ENCODE peak calls at places on chromosomes 5 and 9, in four cellular contexts. K is T-helper 2 cell, F is GM10248, D is occipital lobe. J is an unnamed sample.

GRCh38 chr9:136324501-136325300 is 2.6 kb upstream of the GPSM1 start:
- DNase-seq in K (no peak), D (no peak), F (no peak), J (peak)

GRCh38 chr9:72551306-72551705 is 29.9 kb downstream of the TMC1 start:
- DNase-seq in D (no peak), K (no peak), F (no peak), J (peak)

GRCh38 chr9:127751269-127752054 is 16.4 kb upstream of the TOR2A start:
- DNase-seq in K (no peak), D (no peak), F (no peak), J (no peak)

GRCh38 chr9:120778758-120779157 is 14.5 kb downstream of the FBXW2 start:
- DNase-seq in K (no peak), F (no peak), D (no peak), J (no peak)

GRCh38 chr5:57338068-57338848 is 144.4 kb downstream of the ACTBL2 start:
- DNase-seq in K (peak), D (no peak), F (peak), J (peak)

GRCh38 chr9:124520206-124520596 is 13.0 kb upstream of the NR5A1 start:
- DNase-seq in D (no peak), F (no peak), K (no peak), J (no peak)

GRCh38 chr5:131067596-131067995 is 97.5 kb downstream of the HINT1 start:
- DNase-seq in F (no peak), K (peak), D (no peak), J (no peak)

GRCh38 chr9:69818946-69819345 is 1.7 kb upstream of the CFAP95 start:
- DNase-seq in F (no peak), D (no peak), K (peak), J (no peak)

GRCh38 chr5:121350493-121350892 is 501.2 kb upstream of the FTMT start:
- DNase-seq in K (no peak), F (no peak), D (no peak), J (peak)

GRCh38 chr9:79210541-79211243 is 361.1 kb upstream of the TLE4 start:
- DNase-seq in D (no peak), F (no peak), K (no peak), J (peak)

J was measured in NCI-H69.